ENCODE peak calls at places on chromosomes 13 and 19, in four cellular contexts. B is CD4-positive, alpha-beta T cell; Y is naive thymus-derived CD4-positive, alpha-beta T cell; S is prostate gland. F is an unnamed sample. For H3K27me3, the result is how much of the 10 kb centered on the place peaks cover.

GRCh38 chr13:65744761-65745160 is 1485.4 kb downstream of the PCDH9 start:
- DNase-seq in B (no peak), Y (no peak), S (no peak), F (no peak)

GRCh38 chr19:10086904-10087256 is 763 bp downstream of the SHFL start:
- DNase-seq in B (peak), Y (no peak), S (no peak), F (no peak)

GRCh38 chr13:25468330-25469178 is 96.8 kb downstream of the ATP8A2 start:
- DNase-seq in B (no peak), Y (no peak), S (no peak), F (no peak)

GRCh38 chr13:26272621-26273020 is 18.7 kb downstream of the CDK8 start:
- DNase-seq in B (no peak), Y (no peak), S (no peak), F (no peak)

GRCh38 chr19:46393456-46394397 is 19.6 kb downstream of the CCDC8 start:
- DNase-seq in B (no peak), Y (no peak), S (no peak), F (no peak)

GRCh38 chr13:70183041-70183440 is 74.8 kb upstream of the KLHL1 start:
- DNase-seq in B (no peak), Y (no peak), S (no peak), F (no peak)

GRCh38 chr19:41134616-41135015 is 20.4 kb downstream of the CYP2F1 start:
- DNase-seq in B (no peak), Y (no peak), S (no peak), F (no peak)

GRCh38 chr13:77466757-77467156 is 68.7 kb upstream of the SCEL start:
- DNase-seq in B (no peak), Y (no peak), S (no peak), F (no peak)

GRCh38 chr13:110259651-110260050 is 47.3 kb downstream of the COL4A1 start:
- DNase-seq in B (no peak), Y (no peak), S (no peak), F (no peak)

GRCh38 chr19:44277331-44277730 is 17.6 kb downstream of the ZNF233 start:
- DNase-seq in B (no peak), Y (no peak), S (no peak), F (no peak)

GRCh38 chr19:55078996-55079395 is 3.3 kb downstream of the EPS8L1 start:
- DNase-seq in B (no peak), Y (no peak), S (no peak), F (no peak)
- H3K27me3 ChIP-seq in B (under half), Y (under half), S (under half), F (under half)

GRCh38 chr19:31146546-31147183 is 202.6 kb downstream of the TSHZ3 start:
- DNase-seq in B (no peak), Y (no peak), S (no peak), F (no peak)
- H3K27me3 ChIP-seq in B (under half), Y (under half), S (under half), F (under half)

DNA sequence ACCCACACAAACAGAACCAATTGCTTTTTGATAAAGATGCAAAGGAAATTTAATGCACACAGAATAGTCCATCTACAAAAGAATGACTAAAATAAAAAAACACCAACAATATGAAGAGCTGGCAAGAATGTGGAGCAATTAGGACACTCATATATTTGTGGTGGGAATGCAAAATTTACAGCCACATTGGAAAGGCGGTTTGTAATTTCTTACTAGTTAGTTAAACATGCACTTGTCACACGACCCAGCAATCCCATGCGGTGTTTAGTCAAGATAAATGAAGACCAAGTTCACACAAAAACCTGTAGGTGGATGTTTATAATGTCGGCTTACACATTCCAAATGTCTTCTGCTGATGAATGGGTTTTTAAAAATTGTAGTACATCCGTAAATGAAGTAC is 5.3 kb downstream of the GRTP1 start:
- DNase-seq in B (no peak), Y (no peak), S (no peak), F (no peak)
- H3K27me3 ChIP-seq in B (under half), Y (under half), S (under half), F (half or more)

GRCh38 chr19:48872182-48872883 is at the start of gene PPP1R15A:
- DNase-seq in B (peak), Y (peak), S (peak), F (peak)
- H3K27me3 ChIP-seq in B (under half), Y (under half), S (under half), F (under half)

GRCh38 chr19:3479177-3479818 is 1.0 kb downstream of the SMIM24 start:
- DNase-seq in B (no peak), Y (peak), S (no peak), F (no peak)
- H3K27me3 ChIP-seq in B (under half), Y (under half), S (under half), F (under half)

F was measured in HL-60.